ENCODE peak calls at places on chromosome 4, in eight cellular contexts. I is stimulated activated CD8-positive, alpha-beta memory T cell treated with anti-CD3 and anti-CD28 coated beads, Interleukin-15, amount 100 ng/mL, for 24 hours; W is NCI-H1105 treated with DMSO at 0.1 percent for 48 hours; M is neuronal stem cell; G is T-helper 1 cell; V is substantia nigra; Q is psoas muscle; O is activated CD8-positive, alpha-beta memory T cell treated with anti-CD3 and anti-CD28 coated beads for 48 hours. S is an unnamed sample.

GRCh38 chr4:183532823-183533222 is 28.0 kb downstream of the ING2 start:
- DNase-seq in G (no peak), Q (no peak), V (no peak), O (no peak), M (no peak), I (no peak), W (no peak), S (no peak)

GRCh38 chr4:121938282-121939092 is 13.4 kb downstream of the TRPC3 start:
- DNase-seq in Q (no peak), I (no peak), M (no peak), W (no peak), V (no peak), G (no peak), O (no peak), S (no peak)

GRCh38 chr4:5689065-5689464 is 19.3 kb downstream of the EVC2 start:
- DNase-seq in Q (no peak), W (no peak), O (no peak), M (no peak), V (no peak), G (no peak), I (no peak), S (no peak)

GRCh38 chr4:172842759-172843158 is 325.9 kb upstream of the GALNT7 start:
- DNase-seq in V (no peak), G (no peak), M (peak), O (no peak), I (no peak), W (peak), Q (no peak), S (no peak)

GRCh38 chr4:17189322-17189721 is 290.9 kb upstream of the LDB2 start:
- DNase-seq in V (no peak), M (no peak), Q (no peak), G (no peak), I (no peak), W (no peak), O (no peak), S (no peak)

GRCh38 chr4:154354883-154355282 is 136.7 kb downstream of the DCHS2 start:
- DNase-seq in O (no peak), G (no peak), I (no peak), W (no peak), Q (no peak), V (no peak), M (no peak), S (no peak)

GRCh38 chr4:6492027-6492590 is 19.7 kb upstream of the PPP2R2C start:
- DNase-seq in V (no peak), M (no peak), O (no peak), G (no peak), Q (no peak), W (no peak), I (no peak), S (no peak)

GRCh38 chr4:154566639-154567204 is 3.9 kb downstream of the FGB start:
- DNase-seq in V (no peak), I (no peak), W (no peak), O (no peak), M (no peak), Q (no peak), G (no peak), S (no peak)

GRCh38 chr4:38004887-38005286 is 44.7 kb downstream of the PTTG2 start:
- DNase-seq in I (no peak), M (no peak), Q (no peak), V (no peak), G (no peak), O (no peak), W (no peak), S (no peak)

GRCh38 chr4:56049428-56050212 is 100.9 kb downstream of the CEP135 start:
- DNase-seq in I (no peak), O (peak), M (peak), G (peak), W (peak), V (peak), Q (no peak), S (no peak)

GRCh38 chr4:153541426-153542096 is 75.4 kb downstream of the TMEM131L start:
- DNase-seq in O (no peak), W (no peak), Q (no peak), V (no peak), I (no peak), G (no peak), M (no peak), S (no peak)

GRCh38 chr4:34733185-34733916 is 1511.0 kb downstream of the ARAP2 start:
- DNase-seq in O (no peak), V (no peak), W (no peak), G (no peak), Q (peak), I (no peak), M (no peak), S (no peak)

GRCh38 chr4:62709618-62710252 is 1509.6 kb downstream of the ADGRL3 start:
- DNase-seq in W (peak), M (peak), V (no peak), G (no peak), O (no peak), I (no peak), Q (no peak), S (no peak)

GRCh38 chr4:54661686-54662085 is 3.9 kb downstream of the KIT start:
- DNase-seq in W (no peak), M (no peak), I (no peak), G (no peak), O (no peak), V (no peak), Q (no peak), S (no peak)

GRCh38 chr4:56653461-56654237 is 27.4 kb downstream of the HOPX start:
- DNase-seq in V (no peak), O (no peak), G (no peak), W (no peak), Q (no peak), I (no peak), M (no peak), S (no peak)

GRCh38 chr4:103364066-103364465 is 165.9 kb upstream of the CENPE start:
- DNase-seq in V (no peak), I (no peak), Q (no peak), O (no peak), M (peak), G (no peak), W (no peak), S (no peak)

GRCh38 chr4:59222231-59222630 is 1977.9 kb upstream of the ADGRL3 start:
- DNase-seq in W (no peak), G (no peak), I (no peak), O (no peak), M (no peak), Q (no peak), V (no peak), S (no peak)

GRCh38 chr4:152680988-152681731 is 1.4 kb upstream of the TMEM154 start:
- DNase-seq in Q (no peak), M (no peak), I (no peak), W (no peak), G (no peak), V (no peak), O (no peak), S (no peak)

GRCh38 chr4:149465941-149466340 is 349.7 kb downstream of the IQCM start:
- DNase-seq in V (no peak), W (no peak), Q (no peak), O (no peak), I (no peak), G (no peak), M (no peak), S (no peak)

GRCh38 chr4:152220201-152220666 is 315.7 kb downstream of the FBXW7 start:
- DNase-seq in I (no peak), G (no peak), Q (no peak), V (no peak), M (no peak), O (peak), W (no peak), S (no peak)